ENCODE peak calls at places on chromosomes 7 and 10, in eight cellular contexts. N is testis, G is A549, M is uterus, A is spleen, Z is right lobe of liver, T is adrenal gland, U is heart left ventricle. Y is an unnamed sample.

GRCh38 chr10:4013651-4014085 is 228.7 kb upstream of the KLF6 start:
- DNase-seq in G (no peak), M (no peak), T (no peak), N (no peak), A (no peak), Z (no peak), U (no peak), Y (no peak)

GRCh38 chr10:86042161-86042560 is 324.4 kb downstream of the GRID1 start:
- DNase-seq in Z (no peak), U (no peak), T (no peak), M (no peak), N (no peak), A (no peak), G (no peak), Y (no peak)

GRCh38 chr10:52442576-52442975 is 128.5 kb downstream of the DKK1 start:
- DNase-seq in A (no peak), N (no peak), Z (no peak), T (no peak), U (no peak), M (no peak), G (no peak), Y (no peak)

GRCh38 chr7:45721949-45722598 is 147.9 kb downstream of the ADCY1 start:
- DNase-seq in U (no peak), M (no peak), A (peak; percentile 68), G (no peak), Z (no peak), N (no peak), T (no peak), Y (no peak)

GRCh38 chr10:127886371-127887051 is 6.2 kb downstream of the CLRN3 start:
- DNase-seq in M (no peak), T (no peak), Z (peak; percentile 79), A (no peak), N (no peak), U (no peak), G (no peak), Y (no peak)

GRCh38 chr10:122648599-122649428 is 50.8 kb downstream of the C10orf120 start:
- DNase-seq in G (peak; percentile 30), M (no peak), T (peak; percentile 51), N (peak; percentile 79), U (peak; percentile 51), A (peak; percentile 69), Z (no peak), Y (peak; percentile 42)

GRCh38 chr7:151351027-151351426 is 9.4 kb downstream of the NUB1 start:
- DNase-seq in Z (no peak), N (no peak), G (peak; percentile 35), T (no peak), A (peak; percentile 84), U (no peak), M (no peak), Y (peak; percentile 62)

GRCh38 chr10:131271195-131271880 is 40.2 kb downstream of the TCERG1L start:
- DNase-seq in N (peak; percentile 29), A (peak; percentile 60), M (no peak), G (no peak), Z (no peak), T (no peak), U (no peak), Y (no peak)

GRCh38 chr10:93469454-93469853 is 12.7 kb downstream of the MYOF start:
- DNase-seq in G (no peak), T (no peak), U (no peak), Z (no peak), A (no peak), N (no peak), M (no peak), Y (no peak)

GRCh38 chr7:6359021-6359420 is 86.6 kb upstream of the CYTH3 start:
- DNase-seq in U (no peak), T (no peak), N (no peak), M (no peak), Z (no peak), A (no peak), G (no peak), Y (peak; percentile 36)

GRCh38 chr7:801940-802364 is 30.3 kb upstream of the SUN1 start:
- DNase-seq in G (no peak), A (peak; percentile 70), T (peak; percentile 73), N (peak; percentile 42), U (no peak), M (peak; percentile 70), Z (peak; percentile 55), Y (no peak)

GRCh38 chr10:75191821-75192568 is 18.6 kb upstream of the VDAC2 start:
- DNase-seq in N (peak; percentile 58), A (no peak), T (peak; percentile 86), U (no peak), M (peak; percentile 70), Z (peak; percentile 76), G (peak; percentile 84), Y (peak; percentile 40)

GRCh38 chr10:48439031-48439430 is 132.6 kb downstream of the MAPK8 start:
- DNase-seq in T (no peak), A (no peak), U (no peak), Z (no peak), M (no peak), G (no peak), N (no peak), Y (no peak)

GRCh38 chr10:102813734-102814455 is 23.3 kb downstream of the CYP17A1 start:
- DNase-seq in Z (peak; percentile 70), G (no peak), M (no peak), U (no peak), N (peak; percentile 51), A (no peak), T (peak; percentile 59), Y (no peak)

GRCh38 chr10:12803781-12804180 is 197.7 kb downstream of the CCDC3 start:
- DNase-seq in Z (no peak), T (no peak), M (no peak), N (no peak), U (no peak), A (no peak), G (no peak), Y (no peak)

GRCh38 chr10:127986543-127987466 is 79.9 kb downstream of the PTPRE start:
- DNase-seq in N (no peak), Z (no peak), T (no peak), G (no peak), M (no peak), A (no peak), U (no peak), Y (no peak)

GRCh38 chr10:13567030-13567429 is 19.7 kb upstream of the PRPF18 start:
- DNase-seq in T (no peak), N (no peak), M (no peak), A (no peak), U (no peak), Z (no peak), G (no peak), Y (no peak)

GRCh38 chr10:67808706-67809105 is 29.3 kb downstream of the DNAJC12 start:
- DNase-seq in T (no peak), M (no peak), A (no peak), N (no peak), G (no peak), U (no peak), Z (no peak), Y (no peak)

GRCh38 chr7:48101880-48102448 is 12.9 kb downstream of the UPP1 start:
- DNase-seq in T (no peak), G (no peak), N (no peak), M (no peak), Z (no peak), A (no peak), U (no peak), Y (no peak)

GRCh38 chr7:20561908-20562307 is 53.6 kb upstream of the ABCB5 start:
- DNase-seq in N (no peak), M (no peak), T (no peak), U (no peak), A (no peak), Z (no peak), G (no peak), Y (no peak)

GRCh38 chr7:90262438-90262837 is 17.5 kb downstream of the CFAP69 start:
- DNase-seq in U (no peak), T (no peak), A (no peak), Z (no peak), N (no peak), M (no peak), G (peak; percentile 37), Y (no peak)

DNA sequence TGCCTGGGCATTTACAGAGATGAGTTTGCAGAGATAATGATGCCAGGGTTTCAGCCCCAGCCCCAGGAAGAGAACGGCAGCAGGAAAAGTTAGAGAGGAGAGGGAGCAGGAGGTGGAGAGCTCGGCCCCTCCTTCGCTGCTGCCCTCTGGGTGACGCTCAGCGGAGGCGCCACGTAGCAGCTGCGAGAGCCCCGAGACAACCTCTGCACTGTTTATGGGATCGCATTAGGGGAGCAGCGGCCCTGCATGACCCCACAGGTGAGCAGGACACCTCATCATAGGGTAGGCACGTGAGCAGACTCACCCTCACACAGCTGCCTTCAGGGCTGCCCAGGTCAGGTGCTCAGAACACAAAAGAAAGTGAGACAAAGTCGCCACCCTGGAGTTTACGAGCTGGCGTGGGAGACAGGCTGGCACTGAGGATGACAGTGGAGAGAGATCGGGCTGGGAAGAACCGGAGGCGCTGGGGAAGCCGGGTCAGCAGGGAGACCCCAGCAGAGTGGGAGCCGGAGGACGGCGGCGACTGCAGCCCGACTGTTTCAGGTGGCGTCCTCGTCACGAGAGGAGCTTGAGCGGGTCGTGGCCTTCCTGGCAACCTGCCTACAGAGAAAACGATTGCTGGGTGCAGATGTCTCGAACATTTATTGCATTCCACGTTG is 83.2 kb upstream of the INSIG1 start:
- DNase-seq in G (no peak), U (no peak), T (no peak), Z (no peak), M (no peak), N (peak; percentile 64), A (peak; percentile 54), Y (no peak)
- TF ChIP-seq POLR2A in G (no peak), U (no peak), T (no peak), Z (no peak), M (no peak), N (no peak), A (no peak), Y (no peak)

GRCh38 chr7:158356454-158356853 is 231.2 kb downstream of the PTPRN2 start:
- DNase-seq in G (no peak), A (peak; percentile 23), M (no peak), T (no peak), U (no peak), Z (no peak), N (no peak), Y (no peak)
- TF ChIP-seq POLR2A in G (no peak), A (no peak), M (no peak), T (no peak), U (no peak), Z (no peak), N (no peak), Y (no peak)

GRCh38 chr10:132421377-132422168 is 24.6 kb downstream of the PWWP2B start:
- DNase-seq in A (peak; percentile 95), N (peak; percentile 88), Z (peak; percentile 66), M (peak; percentile 74), G (peak; percentile 60), U (peak; percentile 84), T (peak; percentile 89), Y (peak; percentile 71)
- TF ChIP-seq POLR2A in A (no peak), N (no peak), Z (no peak), M (peak; percentile 4), G (peak; percentile 19), U (no peak), T (peak; percentile 51), Y (no peak)

DNA sequence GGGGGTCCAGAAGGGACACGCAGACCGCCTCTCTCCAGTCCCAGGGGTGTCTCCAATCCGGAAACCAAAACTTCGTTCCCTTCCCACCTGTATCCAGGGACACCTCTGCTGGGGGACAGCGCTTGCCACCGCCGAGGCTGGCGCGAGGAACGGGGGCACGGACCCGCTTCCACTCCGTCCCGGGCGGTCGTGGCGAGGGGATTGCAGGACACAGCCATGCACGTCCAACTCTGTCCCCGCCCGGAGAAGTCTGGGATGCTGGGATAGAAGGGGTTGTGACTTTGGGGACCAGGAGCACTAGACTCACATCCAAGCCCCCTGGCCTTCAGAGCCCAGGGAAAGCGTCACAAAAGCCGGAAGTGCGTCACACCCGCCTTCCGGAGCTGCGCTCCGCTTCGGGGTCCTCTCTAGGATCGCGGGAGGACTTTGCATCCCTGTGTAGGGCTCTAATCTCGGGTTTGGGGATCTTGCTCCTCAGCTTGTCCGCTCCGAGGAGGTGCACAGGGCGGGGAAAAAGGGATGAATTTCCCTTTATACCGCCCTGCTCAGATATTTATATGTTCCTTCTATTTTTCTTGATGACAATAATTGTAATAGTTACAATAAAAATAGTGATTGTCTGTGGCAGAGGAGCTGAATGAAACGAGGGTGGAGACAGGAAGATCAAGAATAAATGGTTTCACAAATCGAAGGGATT is at the start of gene FAM200A:
- DNase-seq in U (peak; percentile 91), G (peak; percentile 99), A (peak; percentile 98), N (peak; percentile 93), T (peak; percentile 91), Z (peak; percentile 88), M (peak; percentile 88), Y (peak; percentile 93)
- TF ChIP-seq POLR2A in U (peak; percentile 72), G (peak; percentile 73), A (peak; percentile 28), N (no peak), T (peak; percentile 56), Z (peak; percentile 55), M (peak; percentile 79), Y (peak; percentile 95)

Y was measured in erythroblast.